ENCODE peak calls at places on chromosomes 12 and 14, in nine cellular contexts. One of them, this sample, is unnamed.
A peak's percentile ranks its signal among the peaks of the same experiment; 100 is the strongest.

GRCh38 chr12:66644151-66644550 is 34.7 kb downstream of the GRIP1 start:
- DNase-seq in kidney epithelial cell: no peak
- DNase-seq in GM10248: no peak
- DNase-seq in mammary epithelial cell: no peak
- DNase-seq in tibial artery: no peak
- DNase-seq in stomach: no peak
- DNase-seq in RWPE1: no peak
- DNase-seq in colonic mucosa: no peak
- DNase-seq in right lobe of liver: no peak
- DNase-seq in this sample: no peak

GRCh38 chr12:78584695-78585094 is 279.9 kb upstream of the SYT1 start:
- DNase-seq in kidney epithelial cell: no peak
- DNase-seq in GM10248: no peak
- DNase-seq in mammary epithelial cell: peak; percentile 19
- DNase-seq in tibial artery: no peak
- DNase-seq in stomach: no peak
- DNase-seq in RWPE1: no peak
- DNase-seq in colonic mucosa: no peak
- DNase-seq in right lobe of liver: peak; percentile 46
- DNase-seq in this sample: no peak

GRCh38 chr12:1173806-1174617 is 183.0 kb downstream of the ERC1 start:
- DNase-seq in kidney epithelial cell: no peak
- DNase-seq in GM10248: no peak
- DNase-seq in mammary epithelial cell: no peak
- DNase-seq in tibial artery: no peak
- DNase-seq in stomach: no peak
- DNase-seq in RWPE1: no peak
- DNase-seq in colonic mucosa: no peak
- DNase-seq in right lobe of liver: no peak
- DNase-seq in this sample: no peak

GRCh38 chr12:19065871-19066270 is 63.7 kb upstream of the PLEKHA5 start:
- DNase-seq in kidney epithelial cell: no peak
- DNase-seq in GM10248: no peak
- DNase-seq in mammary epithelial cell: no peak
- DNase-seq in tibial artery: no peak
- DNase-seq in stomach: no peak
- DNase-seq in RWPE1: no peak
- DNase-seq in colonic mucosa: no peak
- DNase-seq in right lobe of liver: no peak
- DNase-seq in this sample: no peak

GRCh38 chr12:109706747-109707469 is 6.7 kb upstream of the FAM222A start:
- DNase-seq in kidney epithelial cell: no peak
- DNase-seq in GM10248: no peak
- DNase-seq in mammary epithelial cell: no peak
- DNase-seq in tibial artery: no peak
- DNase-seq in stomach: no peak
- DNase-seq in RWPE1: no peak
- DNase-seq in colonic mucosa: peak; percentile 54
- DNase-seq in right lobe of liver: peak; percentile 91
- DNase-seq in this sample: no peak

GRCh38 chr12:24928131-24928530 is 20.8 kb downstream of the BCAT1 start:
- DNase-seq in kidney epithelial cell: no peak
- DNase-seq in GM10248: no peak
- DNase-seq in mammary epithelial cell: no peak
- DNase-seq in tibial artery: no peak
- DNase-seq in stomach: no peak
- DNase-seq in RWPE1: no peak
- DNase-seq in colonic mucosa: no peak
- DNase-seq in right lobe of liver: no peak
- DNase-seq in this sample: no peak

GRCh38 chr12:93946542-93947150 is 201.7 kb upstream of the PLXNC1 start:
- DNase-seq in kidney epithelial cell: no peak
- DNase-seq in GM10248: no peak
- DNase-seq in mammary epithelial cell: peak; percentile 66
- DNase-seq in tibial artery: no peak
- DNase-seq in stomach: no peak
- DNase-seq in RWPE1: peak; percentile 21
- DNase-seq in colonic mucosa: no peak
- DNase-seq in right lobe of liver: no peak
- DNase-seq in this sample: peak; percentile 34

GRCh38 chr12:46269429-46270241 is 792 bp upstream of the SLC38A1 start:
- DNase-seq in kidney epithelial cell: no peak
- DNase-seq in GM10248: peak; percentile 63
- DNase-seq in mammary epithelial cell: peak; percentile 66
- DNase-seq in tibial artery: no peak
- DNase-seq in stomach: no peak
- DNase-seq in RWPE1: peak; percentile 43
- DNase-seq in colonic mucosa: peak; percentile 62
- DNase-seq in right lobe of liver: peak; percentile 49
- DNase-seq in this sample: peak; percentile 84

GRCh38 chr12:12350868-12351463 is 924 bp upstream of the MANSC1 start:
- DNase-seq in kidney epithelial cell: peak; percentile 47
- DNase-seq in GM10248: no peak
- DNase-seq in mammary epithelial cell: peak; percentile 97
- DNase-seq in tibial artery: no peak
- DNase-seq in stomach: no peak
- DNase-seq in RWPE1: no peak
- DNase-seq in colonic mucosa: peak; percentile 60
- DNase-seq in right lobe of liver: no peak
- DNase-seq in this sample: peak; percentile 83

GRCh38 chr14:55107766-55108554 is 21.1 kb upstream of the LGALS3 start:
- DNase-seq in kidney epithelial cell: peak; percentile 84
- DNase-seq in GM10248: peak; percentile 68
- DNase-seq in mammary epithelial cell: peak; percentile 90
- DNase-seq in tibial artery: peak; percentile 96
- DNase-seq in stomach: peak; percentile 80
- DNase-seq in RWPE1: peak; percentile 90
- DNase-seq in colonic mucosa: peak; percentile 83
- DNase-seq in right lobe of liver: peak; percentile 60
- DNase-seq in this sample: peak; percentile 85

GRCh38 chr12:124764451-124764850 is 99.2 kb downstream of the SCARB1 start:
- DNase-seq in kidney epithelial cell: no peak
- DNase-seq in GM10248: no peak
- DNase-seq in mammary epithelial cell: peak; percentile 65
- DNase-seq in tibial artery: no peak
- DNase-seq in stomach: no peak
- DNase-seq in RWPE1: no peak
- DNase-seq in colonic mucosa: peak; percentile 65
- DNase-seq in right lobe of liver: no peak
- DNase-seq in this sample: peak; percentile 54

GRCh38 chr14:74922752-74923401 is at the start of gene RPS6KL1:
- DNase-seq in kidney epithelial cell: peak; percentile 54
- DNase-seq in GM10248: peak; percentile 93
- DNase-seq in mammary epithelial cell: peak; percentile 65
- DNase-seq in tibial artery: peak; percentile 89
- DNase-seq in stomach: peak; percentile 81
- DNase-seq in RWPE1: peak; percentile 97
- DNase-seq in colonic mucosa: peak; percentile 86
- DNase-seq in right lobe of liver: peak; percentile 87
- DNase-seq in this sample: peak; percentile 46

GRCh38 chr14:99354166-99354875 is 82.3 kb upstream of the BCL11B start:
- DNase-seq in kidney epithelial cell: no peak
- DNase-seq in GM10248: no peak
- DNase-seq in mammary epithelial cell: no peak
- DNase-seq in tibial artery: no peak
- DNase-seq in stomach: no peak
- DNase-seq in RWPE1: no peak
- DNase-seq in colonic mucosa: no peak
- DNase-seq in right lobe of liver: no peak
- DNase-seq in this sample: no peak

GRCh38 chr12:49489720-49490119 is 49.1 kb upstream of the KCNH3 start:
- DNase-seq in kidney epithelial cell: peak; percentile 63
- DNase-seq in GM10248: no peak
- DNase-seq in mammary epithelial cell: peak; percentile 91
- DNase-seq in tibial artery: no peak
- DNase-seq in stomach: no peak
- DNase-seq in RWPE1: peak; percentile 45
- DNase-seq in colonic mucosa: no peak
- DNase-seq in right lobe of liver: no peak
- DNase-seq in this sample: peak; percentile 96

GRCh38 chr12:57093412-57094193 is 4.7 kb downstream of the NAB2 start:
- DNase-seq in kidney epithelial cell: no peak
- DNase-seq in GM10248: peak; percentile 92
- DNase-seq in mammary epithelial cell: peak; percentile 77
- DNase-seq in tibial artery: peak; percentile 94
- DNase-seq in stomach: peak; percentile 55
- DNase-seq in RWPE1: peak; percentile 83
- DNase-seq in colonic mucosa: peak; percentile 61
- DNase-seq in right lobe of liver: no peak
- DNase-seq in this sample: no peak
- TF ChIP-seq CTCF in kidney epithelial cell: peak; percentile 76
- TF ChIP-seq CTCF in GM10248: peak; percentile 79
- TF ChIP-seq CTCF in mammary epithelial cell: peak; percentile 67
- TF ChIP-seq CTCF in tibial artery: peak; percentile 38
- TF ChIP-seq CTCF in stomach: no peak
- TF ChIP-seq CTCF in RWPE1: no peak
- TF ChIP-seq CTCF in colonic mucosa: peak; percentile 54
- TF ChIP-seq CTCF in right lobe of liver: peak; percentile 46
- TF ChIP-seq CTCF in this sample: peak; percentile 71

DNA sequence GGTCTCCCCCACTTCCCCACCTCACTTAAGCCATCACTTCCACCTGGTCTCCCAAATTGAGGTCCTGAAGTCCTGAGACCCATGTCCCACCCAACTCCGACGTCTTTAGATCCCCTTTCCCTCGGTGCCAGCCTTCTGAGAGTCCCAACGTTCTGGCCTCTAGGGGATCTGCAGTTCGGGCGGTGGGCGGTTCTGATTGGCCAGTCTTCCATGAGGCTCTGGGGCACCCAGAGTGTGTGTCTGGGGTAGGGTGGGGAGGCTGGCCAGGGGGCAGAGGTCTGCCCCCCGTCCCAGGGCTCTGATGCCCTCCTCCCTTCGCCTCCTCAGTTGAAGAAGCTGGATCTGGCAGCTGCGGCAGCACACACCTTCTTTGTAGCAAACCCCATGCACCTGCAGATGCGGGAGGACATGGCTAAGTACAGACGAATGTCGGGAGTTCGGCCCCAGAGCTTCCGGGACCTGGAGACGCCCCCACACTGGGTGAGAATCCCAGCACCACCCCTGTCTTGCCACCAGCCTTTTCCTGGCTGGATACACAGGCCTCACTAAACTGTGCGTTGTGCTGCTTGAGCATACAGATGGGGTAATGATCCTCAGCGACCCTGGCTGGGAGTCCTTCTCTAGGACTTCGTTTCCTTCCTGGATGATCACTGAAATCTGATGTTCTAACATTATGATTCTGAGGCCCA is 1.5 kb downstream of the P3H3 start:
- DNase-seq in kidney epithelial cell: no peak
- DNase-seq in GM10248: no peak
- DNase-seq in mammary epithelial cell: no peak
- DNase-seq in tibial artery: no peak
- DNase-seq in stomach: no peak
- DNase-seq in RWPE1: no peak
- DNase-seq in colonic mucosa: no peak
- DNase-seq in right lobe of liver: no peak
- DNase-seq in this sample: peak; percentile 53
- TF ChIP-seq CTCF in kidney epithelial cell: peak; percentile 32
- TF ChIP-seq CTCF in GM10248: no peak
- TF ChIP-seq CTCF in mammary epithelial cell: no peak
- TF ChIP-seq CTCF in tibial artery: no peak
- TF ChIP-seq CTCF in stomach: no peak
- TF ChIP-seq CTCF in RWPE1: no peak
- TF ChIP-seq CTCF in colonic mucosa: no peak
- TF ChIP-seq CTCF in right lobe of liver: no peak
- TF ChIP-seq CTCF in this sample: peak; percentile 31

GRCh38 chr14:91317381-91318313 is 73.1 kb upstream of the GPR68 start:
- DNase-seq in kidney epithelial cell: no peak
- DNase-seq in GM10248: peak; percentile 38
- DNase-seq in mammary epithelial cell: peak; percentile 24
- DNase-seq in tibial artery: no peak
- DNase-seq in stomach: peak; percentile 83
- DNase-seq in RWPE1: peak; percentile 26
- DNase-seq in colonic mucosa: peak; percentile 90
- DNase-seq in right lobe of liver: peak; percentile 65
- DNase-seq in this sample: peak; percentile 8
- TF ChIP-seq CTCF in kidney epithelial cell: peak; percentile 27
- TF ChIP-seq CTCF in GM10248: no peak
- TF ChIP-seq CTCF in mammary epithelial cell: peak; percentile 40
- TF ChIP-seq CTCF in tibial artery: no peak
- TF ChIP-seq CTCF in stomach: no peak
- TF ChIP-seq CTCF in RWPE1: no peak
- TF ChIP-seq CTCF in colonic mucosa: peak; percentile 29
- TF ChIP-seq CTCF in right lobe of liver: no peak
- TF ChIP-seq CTCF in this sample: peak; percentile 57

GRCh38 chr12:3319723-3320492 is 171.1 kb upstream of the PRMT8 start:
- DNase-seq in kidney epithelial cell: no peak
- DNase-seq in GM10248: no peak
- DNase-seq in mammary epithelial cell: no peak
- DNase-seq in tibial artery: no peak
- DNase-seq in stomach: no peak
- DNase-seq in RWPE1: no peak
- DNase-seq in colonic mucosa: no peak
- DNase-seq in right lobe of liver: no peak
- DNase-seq in this sample: no peak
- TF ChIP-seq CTCF in kidney epithelial cell: no peak
- TF ChIP-seq CTCF in GM10248: no peak
- TF ChIP-seq CTCF in mammary epithelial cell: no peak
- TF ChIP-seq CTCF in tibial artery: no peak
- TF ChIP-seq CTCF in stomach: no peak
- TF ChIP-seq CTCF in RWPE1: no peak
- TF ChIP-seq CTCF in colonic mucosa: no peak
- TF ChIP-seq CTCF in right lobe of liver: no peak
- TF ChIP-seq CTCF in this sample: no peak

GRCh38 chr12:71124833-71125460 is 32.9 kb downstream of the TSPAN8 start:
- DNase-seq in kidney epithelial cell: no peak
- DNase-seq in GM10248: no peak
- DNase-seq in mammary epithelial cell: no peak
- DNase-seq in tibial artery: no peak
- DNase-seq in stomach: no peak
- DNase-seq in RWPE1: no peak
- DNase-seq in colonic mucosa: no peak
- DNase-seq in right lobe of liver: no peak
- DNase-seq in this sample: no peak
- TF ChIP-seq CTCF in kidney epithelial cell: no peak
- TF ChIP-seq CTCF in GM10248: no peak
- TF ChIP-seq CTCF in mammary epithelial cell: no peak
- TF ChIP-seq CTCF in tibial artery: no peak
- TF ChIP-seq CTCF in stomach: no peak
- TF ChIP-seq CTCF in RWPE1: no peak
- TF ChIP-seq CTCF in colonic mucosa: no peak
- TF ChIP-seq CTCF in right lobe of liver: peak; percentile 42
- TF ChIP-seq CTCF in this sample: peak; percentile 19